ENCODE peak calls at places on chromosomes 11 and 22, in ten cellular contexts. Z, U, O, W, J, Y, H, E, K and A are unnamed samples.

GRCh38 chr11:115924744-115925567 is 420.7 kb upstream of the CADM1 start:
- DNase-seq in Z (no peak), U (no peak), O (peak), W (no peak), J (no peak), Y (peak), H (no peak), E (no peak), K (peak), A (no peak)

GRCh38 chr11:8693555-8693954 is 11.0 kb downstream of the RPL27A start:
- DNase-seq in Z (no peak), U (no peak), O (no peak), W (no peak), J (no peak), Y (no peak), H (no peak), E (no peak), K (no peak), A (no peak)

GRCh38 chr11:86196924-86197323 is 47.6 kb upstream of the EED start:
- DNase-seq in Z (no peak), U (no peak), O (no peak), W (no peak), J (no peak), Y (no peak), H (no peak), E (no peak), K (no peak), A (no peak)

GRCh38 chr22:37675930-37676571 is 615 bp downstream of the LGALS1 start:
- DNase-seq in Z (no peak), U (no peak), O (no peak), W (no peak), J (no peak), Y (peak), H (no peak), E (peak), K (no peak), A (no peak)

GRCh38 chr11:11243790-11244469 is 109.1 kb downstream of the CSNK2A3 start:
- DNase-seq in Z (no peak), U (peak), O (no peak), W (peak), J (no peak), Y (peak), H (no peak), E (peak), K (peak), A (no peak)

GRCh38 chr11:36672815-36673450 is 74.9 kb upstream of the RAG2 start:
- DNase-seq in Z (no peak), U (no peak), O (peak), W (no peak), J (no peak), Y (peak), H (peak), E (peak), K (peak), A (no peak)

GRCh38 chr11:122095950-122096942 is 19.8 kb downstream of the BLID start:
- DNase-seq in Z (no peak), U (no peak), O (no peak), W (no peak), J (no peak), Y (no peak), H (no peak), E (peak), K (no peak), A (no peak)

GRCh38 chr11:116643521-116643920 is 129.3 kb downstream of the BUD13 start:
- DNase-seq in Z (no peak), U (no peak), O (no peak), W (no peak), J (no peak), Y (no peak), H (no peak), E (no peak), K (no peak), A (no peak)

GRCh38 chr11:130431337-130431773 is 2.9 kb upstream of the ADAMTS8 start:
- DNase-seq in Z (peak), U (peak), O (peak), W (peak), J (peak), Y (peak), H (peak), E (peak), K (peak), A (no peak)

GRCh38 chr22:26590525-26590858 is 560 bp upstream of the TPST2 start:
- DNase-seq in Z (no peak), U (no peak), O (no peak), W (no peak), J (no peak), Y (no peak), H (no peak), E (peak), K (no peak), A (no peak)

GRCh38 chr11:6249822-6250555 is 9.6 kb upstream of the CCKBR start:
- DNase-seq in Z (no peak), U (no peak), O (no peak), W (no peak), J (no peak), Y (no peak), H (no peak), E (peak), K (peak), A (no peak)

GRCh38 chr22:19568337-19569311 is 44.4 kb upstream of the CLDN5 start:
- DNase-seq in Z (no peak), U (no peak), O (no peak), W (no peak), J (no peak), Y (no peak), H (no peak), E (peak), K (peak), A (no peak)

GRCh38 chr22:23829845-23830372 is 8.9 kb downstream of the DERL3 start:
- DNase-seq in Z (no peak), U (no peak), O (no peak), W (no peak), J (no peak), Y (no peak), H (no peak), E (peak), K (no peak), A (no peak)

GRCh38 chr22:20951932-20952380 is 15.1 kb upstream of the AIFM3 start:
- DNase-seq in Z (no peak), U (no peak), O (no peak), W (no peak), J (no peak), Y (no peak), H (no peak), E (no peak), K (no peak), A (no peak)

GRCh38 chr11:19259487-19260345 is 19.0 kb upstream of the E2F8 start:
- DNase-seq in Z (peak), U (peak), O (peak), W (peak), J (peak), Y (peak), H (peak), E (peak), K (peak), A (peak)

GRCh38 chr11:130525307-130525706 is 76.9 kb downstream of the ADAMTS15 start:
- DNase-seq in Z (no peak), U (no peak), O (no peak), W (no peak), J (no peak), Y (no peak), H (no peak), E (no peak), K (no peak), A (no peak)

GRCh38 chr11:45872513-45873356 is 12.7 kb upstream of the MAPK8IP1 start:
- DNase-seq in Z (peak), U (peak), O (no peak), W (peak), J (no peak), Y (peak), H (peak), E (peak), K (peak), A (no peak)

GRCh38 chr11:534592-535518 is 521 bp downstream of the HRAS start:
- DNase-seq in Z (no peak), U (peak), O (peak), W (no peak), J (no peak), Y (peak), H (no peak), E (peak), K (no peak), A (no peak)

GRCh38 chr22:19959043-19959586 is 17.5 kb upstream of the TXNRD2 start:
- DNase-seq in Z (no peak), U (no peak), O (no peak), W (no peak), J (no peak), Y (peak), H (no peak), E (peak), K (peak), A (peak)